ENCODE peak calls at places on chromosomes 5 and 9, in six cellular contexts. One of them, this sample, is unnamed. For H3K4me1, the result is how much of the 10 kb centered on the place peaks cover.

GRCh38 chr5:132406144-132406783 is 36.8 kb downstream of the SLC22A5 start:
- DNase-seq in tibial artery: no peak
- DNase-seq in cardiac muscle cell: no peak
- DNase-seq in uterus: no peak
- DNase-seq in breast epithelium: no peak
- DNase-seq in A549: no peak
- DNase-seq in this sample: no peak

GRCh38 chr9:133995012-133995896 is 3.1 kb upstream of the VAV2 start:
- DNase-seq in tibial artery: no peak
- DNase-seq in cardiac muscle cell: no peak
- DNase-seq in uterus: no peak
- DNase-seq in breast epithelium: no peak
- DNase-seq in A549: peak
- DNase-seq in this sample: no peak

GRCh38 chr9:134377976-134378375 is 51.7 kb downstream of the RXRA start:
- DNase-seq in tibial artery: peak
- DNase-seq in cardiac muscle cell: no peak
- DNase-seq in uterus: no peak
- DNase-seq in breast epithelium: peak
- DNase-seq in A549: peak
- DNase-seq in this sample: peak

GRCh38 chr9:8262625-8263622 is 463.3 kb upstream of the DMAC1 start:
- DNase-seq in tibial artery: no peak
- DNase-seq in cardiac muscle cell: peak
- DNase-seq in uterus: peak
- DNase-seq in breast epithelium: no peak
- DNase-seq in A549: no peak
- DNase-seq in this sample: no peak

GRCh38 chr9:21968331-21969010 is 25.7 kb downstream of the CDKN2A start:
- DNase-seq in tibial artery: no peak
- DNase-seq in cardiac muscle cell: peak
- DNase-seq in uterus: no peak
- DNase-seq in breast epithelium: no peak
- DNase-seq in A549: no peak
- DNase-seq in this sample: no peak

GRCh38 chr9:134169166-134169565 is 4.8 kb upstream of the RNU6ATAC start:
- DNase-seq in tibial artery: no peak
- DNase-seq in cardiac muscle cell: no peak
- DNase-seq in uterus: no peak
- DNase-seq in breast epithelium: no peak
- DNase-seq in A549: no peak
- DNase-seq in this sample: no peak

GRCh38 chr9:93261281-93261680 is 77.3 kb downstream of the WNK2 start:
- DNase-seq in tibial artery: no peak
- DNase-seq in cardiac muscle cell: no peak
- DNase-seq in uterus: no peak
- DNase-seq in breast epithelium: peak
- DNase-seq in A549: no peak
- DNase-seq in this sample: peak

GRCh38 chr9:94611638-94612068 is 18.0 kb upstream of the FBP2 start:
- DNase-seq in tibial artery: no peak
- DNase-seq in cardiac muscle cell: no peak
- DNase-seq in uterus: no peak
- DNase-seq in breast epithelium: no peak
- DNase-seq in A549: no peak
- DNase-seq in this sample: no peak

GRCh38 chr9:37417252-37417803 is 5.2 kb upstream of the GRHPR start:
- DNase-seq in tibial artery: no peak
- DNase-seq in cardiac muscle cell: no peak
- DNase-seq in uterus: no peak
- DNase-seq in breast epithelium: no peak
- DNase-seq in A549: no peak
- DNase-seq in this sample: no peak

GRCh38 chr9:2726620-2727335 is 9.5 kb downstream of the KCNV2 start:
- DNase-seq in tibial artery: no peak
- DNase-seq in cardiac muscle cell: no peak
- DNase-seq in uterus: no peak
- DNase-seq in breast epithelium: no peak
- DNase-seq in A549: no peak
- DNase-seq in this sample: no peak

GRCh38 chr9:137311171-137311970 is 9.3 kb upstream of the NRARP start:
- DNase-seq in tibial artery: peak
- DNase-seq in cardiac muscle cell: no peak
- DNase-seq in uterus: no peak
- DNase-seq in breast epithelium: peak
- DNase-seq in A549: peak
- DNase-seq in this sample: peak

GRCh38 chr5:125142439-125142838 is 396.0 kb upstream of the ZNF608 start:
- DNase-seq in tibial artery: no peak
- DNase-seq in cardiac muscle cell: no peak
- DNase-seq in uterus: no peak
- DNase-seq in breast epithelium: no peak
- DNase-seq in A549: no peak
- DNase-seq in this sample: no peak

GRCh38 chr9:113719919-113720318 is 156.2 kb upstream of the ZNF618 start:
- DNase-seq in tibial artery: no peak
- DNase-seq in cardiac muscle cell: no peak
- DNase-seq in uterus: no peak
- DNase-seq in breast epithelium: no peak
- DNase-seq in A549: no peak
- DNase-seq in this sample: no peak

GRCh38 chr5:147912015-147912414 is 5.7 kb upstream of the C5orf46 start:
- DNase-seq in tibial artery: no peak
- DNase-seq in cardiac muscle cell: no peak
- DNase-seq in uterus: no peak
- DNase-seq in breast epithelium: no peak
- DNase-seq in A549: no peak
- DNase-seq in this sample: no peak

GRCh38 chr9:27784999-27785713 is 211.9 kb upstream of the C9orf72 start:
- DNase-seq in tibial artery: no peak
- DNase-seq in cardiac muscle cell: no peak
- DNase-seq in uterus: no peak
- DNase-seq in breast epithelium: no peak
- DNase-seq in A549: no peak
- DNase-seq in this sample: no peak

GRCh38 chr5:133921899-133922468 is 46.4 kb downstream of the C5orf15 start:
- DNase-seq in tibial artery: no peak
- DNase-seq in cardiac muscle cell: no peak
- DNase-seq in uterus: no peak
- DNase-seq in breast epithelium: no peak
- DNase-seq in A549: no peak
- DNase-seq in this sample: no peak

GRCh38 chr5:120463991-120464626 is at the start of gene PRR16:
- DNase-seq in tibial artery: peak
- DNase-seq in cardiac muscle cell: peak
- DNase-seq in uterus: peak
- DNase-seq in breast epithelium: no peak
- DNase-seq in A549: peak
- DNase-seq in this sample: peak

GRCh38 chr9:135925496-135926133 is 18.3 kb upstream of the CAMSAP1 start:
- DNase-seq in tibial artery: no peak
- DNase-seq in cardiac muscle cell: no peak
- DNase-seq in uterus: no peak
- DNase-seq in breast epithelium: peak
- DNase-seq in A549: no peak
- DNase-seq in this sample: no peak

GRCh38 chr9:121637441-121638222 is 13.8 kb upstream of the DAB2IP start:
- DNase-seq in tibial artery: no peak
- DNase-seq in cardiac muscle cell: no peak
- DNase-seq in uterus: no peak
- DNase-seq in breast epithelium: no peak
- DNase-seq in A549: no peak
- DNase-seq in this sample: peak

GRCh38 chr9:135612981-135613910 is 26.1 kb downstream of the GLT6D1 start:
- DNase-seq in tibial artery: peak
- DNase-seq in cardiac muscle cell: no peak
- DNase-seq in uterus: no peak
- DNase-seq in breast epithelium: peak
- DNase-seq in A549: no peak
- DNase-seq in this sample: no peak

GRCh38 chr5:169911448-169912212 is 68.7 kb downstream of the INSYN2B start:
- DNase-seq in tibial artery: no peak
- DNase-seq in cardiac muscle cell: no peak
- DNase-seq in uterus: no peak
- DNase-seq in breast epithelium: no peak
- DNase-seq in A549: peak
- DNase-seq in this sample: no peak

GRCh38 chr5:144142030-144142825 is 28.2 kb downstream of the YIPF5 start:
- DNase-seq in tibial artery: no peak
- DNase-seq in cardiac muscle cell: peak
- DNase-seq in uterus: no peak
- DNase-seq in breast epithelium: no peak
- DNase-seq in A549: peak
- DNase-seq in this sample: no peak

DNA sequence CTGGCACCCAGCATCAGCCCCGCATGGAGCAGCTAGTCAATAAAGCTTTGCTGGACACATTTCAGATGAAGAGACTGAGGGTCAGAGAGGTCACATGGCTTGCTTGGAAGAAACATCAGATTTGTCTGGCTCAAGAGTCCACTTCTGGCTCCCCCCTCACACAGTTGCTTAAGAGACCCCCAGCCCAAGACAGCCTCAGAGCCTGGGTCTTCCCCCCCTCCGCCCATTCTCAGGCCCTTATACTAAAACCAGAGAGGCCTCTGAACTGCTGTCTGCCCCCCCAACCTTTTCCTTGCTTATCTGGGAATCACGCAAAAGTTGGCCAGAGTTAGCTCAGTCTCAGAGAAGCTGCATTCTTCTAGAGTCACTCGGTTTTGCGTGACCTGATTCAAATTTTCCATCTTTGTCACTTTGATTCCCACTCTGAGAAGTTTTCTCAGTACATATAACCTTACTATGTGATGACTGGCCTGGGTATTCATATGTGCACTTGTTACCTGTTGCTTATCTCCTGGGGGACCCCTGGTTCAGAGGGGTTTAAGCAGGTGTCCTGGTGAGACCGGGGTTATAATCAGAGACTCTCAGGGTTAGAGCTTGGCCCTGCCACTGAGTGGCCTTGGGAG is 145.4 kb upstream of the IER5L start:
- DNase-seq in tibial artery: peak
- DNase-seq in cardiac muscle cell: no peak
- DNase-seq in uterus: peak
- DNase-seq in breast epithelium: no peak
- DNase-seq in A549: no peak
- DNase-seq in this sample: peak
- H3K4me1 ChIP-seq in tibial artery: half or more
- H3K4me1 ChIP-seq in cardiac muscle cell: half or more
- H3K4me1 ChIP-seq in uterus: under half
- H3K4me1 ChIP-seq in breast epithelium: under half
- H3K4me1 ChIP-seq in A549: under half
- H3K4me1 ChIP-seq in this sample: half or more

GRCh38 chr5:149475777-149476176 is 75.5 kb downstream of the CSNK1A1 start:
- DNase-seq in tibial artery: no peak
- DNase-seq in cardiac muscle cell: no peak
- DNase-seq in uterus: no peak
- DNase-seq in breast epithelium: no peak
- DNase-seq in A549: no peak
- DNase-seq in this sample: no peak

GRCh38 chr5:149471406-149472183 is 79.6 kb downstream of the CSNK1A1 start:
- DNase-seq in tibial artery: peak
- DNase-seq in cardiac muscle cell: no peak
- DNase-seq in uterus: peak
- DNase-seq in breast epithelium: peak
- DNase-seq in A549: peak
- DNase-seq in this sample: no peak

GRCh38 chr5:149472399-149472798 is 78.8 kb downstream of the CSNK1A1 start:
- DNase-seq in tibial artery: peak
- DNase-seq in cardiac muscle cell: no peak
- DNase-seq in uterus: peak
- DNase-seq in breast epithelium: no peak
- DNase-seq in A549: no peak
- DNase-seq in this sample: peak

GRCh38 chr5:149473441-149473840 is 77.8 kb downstream of the CSNK1A1 start:
- DNase-seq in tibial artery: peak
- DNase-seq in cardiac muscle cell: no peak
- DNase-seq in uterus: peak
- DNase-seq in breast epithelium: no peak
- DNase-seq in A549: no peak
- DNase-seq in this sample: peak

GRCh38 chr5:149474198-149474597 is 77.0 kb downstream of the CSNK1A1 start:
- DNase-seq in tibial artery: peak
- DNase-seq in cardiac muscle cell: no peak
- DNase-seq in uterus: peak
- DNase-seq in breast epithelium: peak
- DNase-seq in A549: no peak
- DNase-seq in this sample: peak
- TF ChIP-seq CTCF in tibial artery: no peak
- TF ChIP-seq CTCF in cardiac muscle cell: no peak
- TF ChIP-seq CTCF in uterus: no peak
- TF ChIP-seq CTCF in breast epithelium: peak
- TF ChIP-seq CTCF in A549: no peak
- TF ChIP-seq CTCF in this sample: no peak

GRCh38 chr9:109477269-109478203 is 20.6 kb downstream of the PTPN3 start:
- DNase-seq in tibial artery: no peak
- DNase-seq in cardiac muscle cell: peak
- DNase-seq in uterus: no peak
- DNase-seq in breast epithelium: no peak
- DNase-seq in A549: peak
- DNase-seq in this sample: no peak
- H3K4me3 ChIP-seq in tibial artery: no peak
- H3K4me3 ChIP-seq in cardiac muscle cell: no peak
- H3K4me3 ChIP-seq in uterus: no peak
- H3K4me3 ChIP-seq in breast epithelium: no peak
- H3K4me3 ChIP-seq in A549: no peak
- H3K4me3 ChIP-seq in this sample: no peak

GRCh38 chr5:172488221-172488620 is 33.9 kb upstream of the SH3PXD2B start:
- DNase-seq in tibial artery: peak
- DNase-seq in cardiac muscle cell: no peak
- DNase-seq in uterus: no peak
- DNase-seq in breast epithelium: no peak
- DNase-seq in A549: no peak
- DNase-seq in this sample: no peak

GRCh38 chr5:172486912-172487311 is 32.6 kb upstream of the SH3PXD2B start:
- DNase-seq in tibial artery: no peak
- DNase-seq in cardiac muscle cell: no peak
- DNase-seq in uterus: no peak
- DNase-seq in breast epithelium: no peak
- DNase-seq in A549: no peak
- DNase-seq in this sample: no peak

GRCh38 chr5:172485511-172486202 is 31.3 kb upstream of the SH3PXD2B start:
- DNase-seq in tibial artery: no peak
- DNase-seq in cardiac muscle cell: no peak
- DNase-seq in uterus: no peak
- DNase-seq in breast epithelium: no peak
- DNase-seq in A549: no peak
- DNase-seq in this sample: no peak

GRCh38 chr5:172486451-172486850 is 32.1 kb upstream of the SH3PXD2B start:
- DNase-seq in tibial artery: peak
- DNase-seq in cardiac muscle cell: no peak
- DNase-seq in uterus: no peak
- DNase-seq in breast epithelium: no peak
- DNase-seq in A549: no peak
- DNase-seq in this sample: no peak

DNA sequence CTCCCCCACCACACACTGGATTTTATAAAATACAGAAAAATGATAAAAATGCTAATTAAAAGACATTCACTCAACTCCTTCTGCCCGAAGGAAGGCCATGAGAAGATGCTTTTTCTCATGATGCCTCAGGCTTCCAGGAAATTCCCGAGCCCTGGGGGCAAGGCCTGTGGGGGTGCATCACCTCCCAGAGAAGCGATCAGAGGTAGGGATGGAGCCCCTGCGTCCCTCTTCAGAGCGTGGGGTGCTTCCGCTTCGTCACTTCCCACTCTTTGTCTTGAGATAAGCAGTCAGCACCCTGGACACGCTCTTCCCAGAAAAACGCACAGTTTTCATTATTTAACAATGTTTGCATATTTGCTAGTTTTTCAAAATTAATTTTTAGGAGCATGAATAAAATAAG is 33.3 kb upstream of the SH3PXD2B start:
- DNase-seq in tibial artery: peak
- DNase-seq in cardiac muscle cell: no peak
- DNase-seq in uterus: no peak
- DNase-seq in breast epithelium: no peak
- DNase-seq in A549: no peak
- DNase-seq in this sample: no peak
- H3K4me1 ChIP-seq in tibial artery: under half
- H3K4me1 ChIP-seq in cardiac muscle cell: under half
- H3K4me1 ChIP-seq in uterus: under half
- H3K4me1 ChIP-seq in breast epithelium: under half
- H3K4me1 ChIP-seq in A549: under half
- H3K4me1 ChIP-seq in this sample: under half